ENCODE peak calls at places on chromosomes 6 and 20, in ten cellular contexts. L is COR-L47, I is nucleus accumbens, K is A172, D is astrocyte of the hippocampus, H is fibroblast of mammary gland, U is amniotic epithelial cell, W is small intestine, G is tibial nerve, N is head of caudate nucleus. C is an unnamed sample.

GRCh38 chr6:134551245-134551960 is 233.5 kb upstream of the SGK1 start:
- DNase-seq in N (no peak), G (no peak), H (peak; percentile 84), W (no peak), D (peak; percentile 55), K (peak; percentile 46), I (no peak), L (no peak), U (peak; percentile 83), C (peak; percentile 28)

GRCh38 chr20:16518068-16518783 is 55.0 kb downstream of the KIF16B start:
- DNase-seq in L (no peak), N (peak; percentile 30), D (peak; percentile 54), K (peak; percentile 57), W (peak; percentile 75), U (peak; percentile 41), I (no peak), G (peak; percentile 63), H (peak; percentile 58), C (peak; percentile 4)

GRCh38 chr20:10673176-10673830 is 496 bp downstream of the JAG1 start:
- DNase-seq in D (peak; percentile 69), N (peak; percentile 27), W (peak; percentile 30), H (no peak), G (no peak), I (no peak), L (no peak), U (peak; percentile 30), K (no peak), C (peak; percentile 47)

GRCh38 chr6:51619042-51619799 is 468.2 kb downstream of the PKHD1 start:
- DNase-seq in G (no peak), I (no peak), L (peak; percentile 41), D (no peak), N (no peak), H (no peak), W (peak; percentile 32), K (no peak), U (no peak), C (no peak)

GRCh38 chr6:3444276-3445088 is 12.4 kb downstream of the SLC22A23 start:
- DNase-seq in W (no peak), I (no peak), U (no peak), N (no peak), D (no peak), K (no peak), G (no peak), L (no peak), H (no peak), C (no peak)

GRCh38 chr6:34657307-34657978 is 39.1 kb downstream of the ILRUN start:
- DNase-seq in I (no peak), D (peak; percentile 84), G (peak; percentile 55), L (no peak), U (peak; percentile 92), K (peak; percentile 78), H (peak; percentile 90), N (peak; percentile 8), W (peak; percentile 98), C (peak; percentile 27)

GRCh38 chr6:111418971-111419693 is 63.9 kb downstream of the REV3L start:
- DNase-seq in N (no peak), I (no peak), D (peak; percentile 64), G (no peak), L (no peak), U (peak; percentile 82), K (peak; percentile 10), H (peak; percentile 79), W (no peak), C (no peak)

GRCh38 chr6:7467007-7467897 is 74.2 kb upstream of the DSP start:
- DNase-seq in U (peak; percentile 95), H (no peak), W (peak; percentile 96), D (peak; percentile 22), G (no peak), L (no peak), K (no peak), N (no peak), I (no peak), C (no peak)

GRCh38 chr20:61056627-61057312 is 195.3 kb upstream of the CDH4 start:
- DNase-seq in W (no peak), I (no peak), U (no peak), D (no peak), H (no peak), K (no peak), N (no peak), G (no peak), L (no peak), C (no peak)

GRCh38 chr6:38415231-38416005 is 224.3 kb downstream of the BTBD9 start:
- DNase-seq in U (no peak), K (no peak), G (no peak), N (no peak), W (no peak), I (no peak), H (no peak), L (no peak), D (no peak), C (no peak)

GRCh38 chr6:168035098-168035660 is 37.7 kb downstream of the KIF25 start:
- DNase-seq in K (no peak), N (peak; percentile 45), L (no peak), W (peak; percentile 36), U (peak; percentile 83), D (peak; percentile 73), I (no peak), G (no peak), H (peak; percentile 53), C (no peak)

GRCh38 chr6:72616406-72617015 is 5.4 kb upstream of the KCNQ5 start:
- DNase-seq in D (peak; percentile 61), G (no peak), H (peak; percentile 59), K (peak; percentile 40), I (no peak), L (no peak), N (no peak), W (peak; percentile 5), U (peak; percentile 55), C (no peak)

GRCh38 chr20:44780226-44780625 is 30.1 kb downstream of the RIMS4 start:
- DNase-seq in L (no peak), U (peak; percentile 53), W (peak; percentile 20), N (no peak), K (peak; percentile 45), D (peak; percentile 84), I (no peak), H (peak; percentile 58), G (no peak), C (no peak)

GRCh38 chr20:16641511-16641910 is 68.3 kb upstream of the KIF16B start:
- DNase-seq in H (no peak), I (no peak), W (no peak), L (no peak), U (no peak), K (no peak), G (no peak), D (no peak), N (no peak), C (no peak)

GRCh38 chr20:6920991-6921613 is 153.6 kb downstream of the BMP2 start:
- DNase-seq in W (peak; percentile 3), D (no peak), U (no peak), G (no peak), N (no peak), L (peak; percentile 30), H (no peak), K (no peak), I (no peak), C (no peak)

GRCh38 chr20:51442602-51443001 is 99.9 kb downstream of the NFATC2 start:
- DNase-seq in L (no peak), K (no peak), G (no peak), I (no peak), N (no peak), W (no peak), H (peak; percentile 19), U (no peak), D (no peak), C (no peak)

GRCh38 chr6:149212892-149213786 is 104.4 kb upstream of the TAB2 start:
- DNase-seq in U (peak; percentile 61), I (no peak), H (no peak), K (no peak), N (no peak), W (no peak), G (no peak), L (no peak), D (peak; percentile 36), C (no peak)

GRCh38 chr6:107618672-107619071 is 128.8 kb downstream of the SOBP start:
- DNase-seq in H (no peak), D (no peak), U (no peak), K (no peak), I (no peak), N (no peak), G (no peak), L (no peak), W (peak; percentile 65), C (no peak)

GRCh38 chr6:157885211-157885788 is 62.3 kb downstream of the SNX9 start:
- DNase-seq in N (no peak), W (peak; percentile 31), G (no peak), U (no peak), I (no peak), H (no peak), L (no peak), K (no peak), D (no peak), C (no peak)

GRCh38 chr6:138692058-138692977 is 81.3 kb upstream of the CCDC28A start:
- DNase-seq in I (peak; percentile 20), D (peak; percentile 90), N (peak; percentile 64), K (peak; percentile 18), L (peak; percentile 20), U (peak; percentile 48), G (peak; percentile 63), H (peak; percentile 37), W (peak; percentile 55), C (peak; percentile 63)

GRCh38 chr6:113011803-113012202 is 664.7 kb downstream of the RFPL4B start:
- DNase-seq in D (no peak), N (no peak), G (no peak), L (no peak), I (no peak), U (peak; percentile 86), H (peak; percentile 36), W (no peak), K (no peak), C (no peak)

GRCh38 chr20:47262365-47263013 is 94.0 kb downstream of the ZMYND8 start:
- DNase-seq in D (no peak), H (peak; percentile 30), U (no peak), I (no peak), N (no peak), G (no peak), L (no peak), W (no peak), K (no peak), C (no peak)

GRCh38 chr6:19410477-19410876 is 426.7 kb upstream of the ID4 start:
- DNase-seq in K (peak; percentile 65), L (no peak), H (peak; percentile 65), W (no peak), U (peak; percentile 98), N (no peak), D (peak; percentile 77), I (no peak), G (no peak), C (no peak)

GRCh38 chr6:29447670-29448069 is 8.6 kb downstream of the OR10C1 start:
- DNase-seq in W (no peak), I (no peak), H (no peak), D (peak; percentile 3), U (no peak), L (no peak), K (peak; percentile 61), N (no peak), G (no peak), C (no peak)

GRCh38 chr6:162907876-162908481 is 180.2 kb downstream of the PACRG start:
- DNase-seq in W (no peak), G (no peak), K (no peak), H (peak; percentile 71), D (peak; percentile 39), L (no peak), N (no peak), I (no peak), U (peak; percentile 33), C (no peak)